ENCODE peak calls at places on chromosomes 1 and 21, in five cellular contexts. Y is GM04503; S is effector memory CD4-positive, alpha-beta T cell; R is T-helper 17 cell; T is kidney. H is an unnamed sample.

GRCh38 chr1:180948357-180948756 is 35.7 kb downstream of the KIAA1614 start:
- DNase-seq in Y (no peak), S (no peak), R (no peak), T (no peak), H (no peak)

GRCh38 chr21:42392731-42393442 is 3.0 kb downstream of the TMPRSS3 start:
- DNase-seq in Y (no peak), S (no peak), R (no peak), T (no peak), H (no peak)

GRCh38 chr1:107698161-107698560 is 266.8 kb downstream of the VAV3 start:
- DNase-seq in Y (no peak), S (no peak), R (no peak), T (no peak), H (no peak)

GRCh38 chr1:47688631-47689296 is 250.9 kb downstream of the FOXD2 start:
- DNase-seq in Y (no peak), S (no peak), R (no peak), T (no peak), H (no peak)

GRCh38 chr1:150498342-150498741 is 9.6 kb upstream of the ECM1 start:
- DNase-seq in Y (no peak), S (no peak), R (no peak), T (peak; percentile 29), H (no peak)

GRCh38 chr1:95793893-95794292 is 559.9 kb downstream of the RWDD3 start:
- DNase-seq in Y (no peak), S (no peak), R (no peak), T (no peak), H (no peak)

GRCh38 chr21:42681296-42682206 is 28.1 kb downstream of the PDE9A start:
- DNase-seq in Y (no peak), S (no peak), R (no peak), T (no peak), H (no peak)

GRCh38 chr1:237355022-237355421 is 313.0 kb downstream of the RYR2 start:
- DNase-seq in Y (no peak), S (no peak), R (no peak), T (no peak), H (no peak)

GRCh38 chr1:112672009-112672408 is 2.5 kb upstream of the MOV10 start:
- DNase-seq in Y (no peak), S (no peak), R (no peak), T (no peak), H (no peak)

GRCh38 chr21:32585970-32586369 is 647 bp upstream of the TCP10L start:
- DNase-seq in Y (no peak), S (no peak), R (no peak), T (no peak), H (no peak)

H was measured in HS-5.